ENCODE peak calls at places on chromosomes 1 and 21, in ten cellular contexts. Z, R, H, F, Y, P, B, I, G and X are unnamed samples.

GRCh38 chr21:45266518-45267389 is 20.9 kb downstream of the POFUT2 start:
- DNase-seq in Z (peak; percentile 49), R (no peak), H (peak; percentile 36), F (no peak), Y (peak; percentile 69), P (no peak), B (no peak), I (no peak), G (no peak), X (no peak)

GRCh38 chr1:235416662-235417049 is 49.4 kb downstream of the TBCE start:
- DNase-seq in Z (no peak), R (no peak), H (peak; percentile 62), F (no peak), Y (no peak), P (no peak), B (no peak), I (no peak), G (no peak), X (no peak)

GRCh38 chr1:170192535-170192934 is 46.8 kb downstream of the NTMT2 start:
- DNase-seq in Z (no peak), R (no peak), H (peak; percentile 4), F (no peak), Y (no peak), P (no peak), B (no peak), I (no peak), G (no peak), X (no peak)

GRCh38 chr1:17852383-17852782 is 97.2 kb downstream of the ACTL8 start:
- DNase-seq in Z (no peak), R (no peak), H (no peak), F (no peak), Y (no peak), P (no peak), B (no peak), I (no peak), G (no peak), X (no peak)

GRCh38 chr1:37741130-37741529 is 23.8 kb downstream of the EPHA10 start:
- DNase-seq in Z (no peak), R (no peak), H (peak; percentile 29), F (no peak), Y (no peak), P (no peak), B (no peak), I (no peak), G (no peak), X (no peak)

GRCh38 chr1:170145691-170146676 is at the start of gene NTMT2:
- DNase-seq in Z (no peak), R (peak; percentile 53), H (no peak), F (no peak), Y (no peak), P (no peak), B (peak; percentile 69), I (no peak), G (no peak), X (peak; percentile 1)

GRCh38 chr1:110242062-110242461 is 31.9 kb downstream of the KCNC4 start:
- DNase-seq in Z (no peak), R (no peak), H (no peak), F (no peak), Y (no peak), P (no peak), B (no peak), I (no peak), G (no peak), X (no peak)

GRCh38 chr21:42624095-42624830 is 29.2 kb upstream of the PDE9A start:
- DNase-seq in Z (no peak), R (no peak), H (no peak), F (no peak), Y (no peak), P (no peak), B (no peak), I (peak; percentile 17), G (no peak), X (peak; percentile 62)

GRCh38 chr21:31566061-31566460 is 93.4 kb upstream of the SOD1 start:
- DNase-seq in Z (no peak), R (no peak), H (no peak), F (no peak), Y (no peak), P (no peak), B (no peak), I (no peak), G (no peak), X (no peak)

GRCh38 chr1:94428441-94428840 is 10.3 kb downstream of the ABCD3 start:
- DNase-seq in Z (no peak), R (no peak), H (no peak), F (no peak), Y (no peak), P (no peak), B (no peak), I (no peak), G (no peak), X (no peak)

GRCh38 chr1:179077396-179077795 is 4.5 kb upstream of the TOR3A start:
- DNase-seq in Z (no peak), R (no peak), H (peak; percentile 34), F (no peak), Y (no peak), P (no peak), B (no peak), I (no peak), G (no peak), X (no peak)

GRCh38 chr1:163038928-163039327 is 30.2 kb upstream of the RGS4 start:
- DNase-seq in Z (no peak), R (no peak), H (no peak), F (no peak), Y (no peak), P (no peak), B (no peak), I (no peak), G (no peak), X (no peak)

GRCh38 chr1:67749844-67750689 is 65.1 kb downstream of the GADD45A start:
- DNase-seq in Z (no peak), R (no peak), H (peak; percentile 83), F (no peak), Y (no peak), P (peak; percentile 99), B (no peak), I (peak; percentile 72), G (no peak), X (no peak)

GRCh38 chr1:41795205-41795762 is 123.4 kb downstream of the HIVEP3 start:
- DNase-seq in Z (no peak), R (no peak), H (peak; percentile 59), F (no peak), Y (no peak), P (peak; percentile 67), B (no peak), I (peak; percentile 18), G (no peak), X (no peak)

GRCh38 chr1:76154213-76154956 is 79.8 kb downstream of the ST6GALNAC3 start:
- DNase-seq in Z (peak; percentile 64), R (peak; percentile 76), H (peak; percentile 69), F (peak; percentile 28), Y (peak; percentile 62), P (peak; percentile 53), B (peak; percentile 67), I (peak; percentile 75), G (peak; percentile 64), X (peak; percentile 59)

GRCh38 chr1:116377564-116378529 is 4.8 kb downstream of the ATP1A1 start:
- DNase-seq in Z (peak; percentile 28), R (peak; percentile 82), H (peak; percentile 85), F (no peak), Y (peak; percentile 31), P (peak; percentile 78), B (no peak), I (peak; percentile 48), G (peak; percentile 49), X (peak; percentile 79)

GRCh38 chr1:63124666-63125191 is 197.6 kb upstream of the FOXD3 start:
- DNase-seq in Z (no peak), R (no peak), H (peak; percentile 79), F (no peak), Y (no peak), P (peak; percentile 88), B (no peak), I (no peak), G (no peak), X (peak; percentile 46)

GRCh38 chr1:90957497-90957896 is 64.3 kb downstream of the ZNF644 start:
- DNase-seq in Z (no peak), R (no peak), H (no peak), F (no peak), Y (no peak), P (no peak), B (no peak), I (no peak), G (no peak), X (no peak)

GRCh38 chr1:226064168-226064815 is 1.8 kb downstream of the H3-3A start:
- DNase-seq in Z (peak; percentile 8), R (no peak), H (peak; percentile 21), F (no peak), Y (no peak), P (no peak), B (peak; percentile 23), I (peak; percentile 82), G (no peak), X (peak; percentile 20)